ENCODE peak calls at places on chromosomes 3 and 15, in ten cellular contexts. S is HCT116; Y is endothelial cell; M is cardiac muscle cell; N is foreskin fibroblast; Z is upper lobe of right lung; K is GM06990; U is CD8-positive, alpha-beta T cell; R is lung; B is GM13976. G is an unnamed sample.

GRCh38 chr3:118408431-118408830 is 626.2 kb downstream of the IGSF11 start:
- DNase-seq in S (no peak), Y (no peak), M (no peak), N (no peak), Z (no peak), K (no peak), U (no peak), R (no peak), B (no peak), G (no peak)

GRCh38 chr15:88179562-88179961 is 77.0 kb downstream of the NTRK3 start:
- DNase-seq in S (no peak), Y (no peak), M (no peak), N (no peak), Z (no peak), K (peak), U (no peak), R (no peak), B (peak), G (no peak)

GRCh38 chr3:51391075-51391565 is at the start of gene RBM15B:
- DNase-seq in S (peak), Y (peak), M (peak), N (peak), Z (peak), K (peak), U (peak), R (peak), B (peak), G (peak)

GRCh38 chr15:69973102-69973714 is 124.5 kb downstream of the TLE3 start:
- DNase-seq in S (no peak), Y (no peak), M (peak), N (peak), Z (no peak), K (no peak), U (no peak), R (no peak), B (peak), G (peak)

GRCh38 chr3:15892828-15893227 is 95.0 kb upstream of the ANKRD28 start:
- DNase-seq in S (no peak), Y (no peak), M (no peak), N (peak), Z (no peak), K (no peak), U (no peak), R (no peak), B (no peak), G (no peak)

GRCh38 chr15:71148048-71148447 is 32.8 kb downstream of the THSD4 start:
- DNase-seq in S (no peak), Y (no peak), M (no peak), N (no peak), Z (no peak), K (no peak), U (no peak), R (no peak), B (no peak), G (no peak)

GRCh38 chr15:90679959-90680358 is 37.2 kb upstream of the BLM start:
- DNase-seq in S (no peak), Y (no peak), M (peak), N (no peak), Z (no peak), K (no peak), U (no peak), R (no peak), B (no peak), G (no peak)

GRCh38 chr3:135944831-135945230 is 20.7 kb upstream of the PPP2R3A start:
- DNase-seq in S (no peak), Y (no peak), M (no peak), N (no peak), Z (no peak), K (no peak), U (no peak), R (no peak), B (no peak), G (no peak)

GRCh38 chr3:169085827-169086226 is 577.7 kb downstream of the MECOM start:
- DNase-seq in S (no peak), Y (no peak), M (peak), N (peak), Z (no peak), K (no peak), U (no peak), R (no peak), B (no peak), G (no peak)

GRCh38 chr3:117128133-117128532 is 418.6 kb downstream of the TUSC7 start:
- DNase-seq in S (no peak), Y (no peak), M (no peak), N (no peak), Z (no peak), K (no peak), U (no peak), R (no peak), B (no peak), G (no peak)

GRCh38 chr3:37993811-37994638 is 3.4 kb downstream of the VILL start:
- DNase-seq in S (no peak), Y (peak), M (peak), N (peak), Z (peak), K (peak), U (peak), R (peak), B (peak), G (peak)

GRCh38 chr3:72932416-72932815 is 44.6 kb downstream of the GXYLT2 start:
- DNase-seq in S (no peak), Y (no peak), M (no peak), N (no peak), Z (no peak), K (no peak), U (no peak), R (no peak), B (no peak), G (no peak)

GRCh38 chr3:122350814-122351418 is 25.9 kb downstream of the CSTA start:
- DNase-seq in S (no peak), Y (no peak), M (peak), N (peak), Z (no peak), K (no peak), U (no peak), R (no peak), B (no peak), G (no peak)

GRCh38 chr3:79111375-79112052 is 656.3 kb downstream of the ROBO1 start:
- DNase-seq in S (no peak), Y (no peak), M (peak), N (no peak), Z (no peak), K (no peak), U (no peak), R (no peak), B (no peak), G (no peak)

GRCh38 chr3:132380979-132381944 is 36.0 kb upstream of the DNAJC13 start:
- DNase-seq in S (no peak), Y (no peak), M (no peak), N (peak), Z (no peak), K (peak), U (no peak), R (no peak), B (no peak), G (no peak)

GRCh38 chr15:85282504-85283115 is 97.8 kb upstream of the AKAP13 start:
- DNase-seq in S (no peak), Y (no peak), M (peak), N (peak), Z (no peak), K (no peak), U (no peak), R (no peak), B (no peak), G (no peak)

GRCh38 chr3:120795017-120795648 is 52.6 kb downstream of the GTF2E1 start:
- DNase-seq in S (peak), Y (peak), M (peak), N (peak), Z (peak), K (peak), U (peak), R (peak), B (peak), G (peak)

GRCh38 chr3:40055361-40055760 is 246.0 kb downstream of the MYRIP start:
- DNase-seq in S (no peak), Y (no peak), M (no peak), N (peak), Z (no peak), K (no peak), U (no peak), R (no peak), B (no peak), G (no peak)

GRCh38 chr3:40875581-40875980 is 323.7 kb upstream of the CTNNB1 start:
- DNase-seq in S (no peak), Y (no peak), M (no peak), N (no peak), Z (no peak), K (no peak), U (no peak), R (no peak), B (no peak), G (no peak)

GRCh38 chr3:138890555-138891187 is 55.9 kb upstream of the PIK3CB start:
- DNase-seq in S (no peak), Y (no peak), M (no peak), N (no peak), Z (no peak), K (peak), U (no peak), R (no peak), B (peak), G (no peak)

GRCh38 chr15:66642514-66642913 is 59.5 kb upstream of the SMAD6 start:
- DNase-seq in S (no peak), Y (no peak), M (no peak), N (no peak), Z (no peak), K (no peak), U (no peak), R (no peak), B (no peak), G (no peak)

GRCh38 chr3:55609230-55610100 is 122.4 kb upstream of the WNT5A start:
- DNase-seq in S (no peak), Y (no peak), M (no peak), N (no peak), Z (no peak), K (no peak), U (no peak), R (no peak), B (no peak), G (no peak)

GRCh38 chr15:82571722-82572222 is 31.5 kb upstream of the RPS17 start:
- DNase-seq in S (no peak), Y (peak), M (peak), N (peak), Z (peak), K (no peak), U (no peak), R (peak), B (no peak), G (peak)

GRCh38 chr3:39327053-39327745 is 2.3 kb upstream of the CCR8 start:
- DNase-seq in S (no peak), Y (no peak), M (no peak), N (no peak), Z (no peak), K (peak), U (no peak), R (no peak), B (no peak), G (no peak)

GRCh38 chr15:66212471-66212870 is 41.1 kb downstream of the MEGF11 start:
- DNase-seq in S (no peak), Y (no peak), M (no peak), N (no peak), Z (peak), K (no peak), U (no peak), R (no peak), B (no peak), G (no peak)

GRCh38 chr3:35215525-35216500 is 423.5 kb upstream of the ARPP21 start:
- DNase-seq in S (no peak), Y (no peak), M (no peak), N (no peak), Z (no peak), K (no peak), U (no peak), R (no peak), B (no peak), G (no peak)

GRCh38 chr15:39936681-39937080 is 2.8 kb downstream of the EIF2AK4 start:
- DNase-seq in S (no peak), Y (no peak), M (no peak), N (no peak), Z (no peak), K (no peak), U (no peak), R (no peak), B (no peak), G (no peak)

GRCh38 chr15:89307046-89307587 is 27.5 kb downstream of the POLG start:
- DNase-seq in S (no peak), Y (no peak), M (peak), N (peak), Z (no peak), K (no peak), U (no peak), R (no peak), B (no peak), G (no peak)

GRCh38 chr3:41652931-41653330 is 309.0 kb downstream of the ULK4 start:
- DNase-seq in S (no peak), Y (no peak), M (no peak), N (no peak), Z (no peak), K (no peak), U (no peak), R (no peak), B (no peak), G (no peak)

GRCh38 chr15:32942286-32942927 is 224.6 kb downstream of the GREM1 start:
- DNase-seq in S (no peak), Y (no peak), M (no peak), N (no peak), Z (no peak), K (no peak), U (no peak), R (no peak), B (no peak), G (no peak)

GRCh38 chr3:139534444-139534812 is 5.1 kb downstream of the RBP1 start:
- DNase-seq in S (peak), Y (no peak), M (peak), N (peak), Z (no peak), K (no peak), U (no peak), R (no peak), B (no peak), G (no peak)

GRCh38 chr3:14216257-14217048 is 37.8 kb downstream of the LSM3 start:
- DNase-seq in S (no peak), Y (peak), M (peak), N (no peak), Z (no peak), K (peak), U (no peak), R (peak), B (no peak), G (peak)

GRCh38 chr3:132843851-132844565 is 121.8 kb upstream of the NPHP3 start:
- DNase-seq in S (no peak), Y (no peak), M (no peak), N (no peak), Z (no peak), K (no peak), U (no peak), R (no peak), B (no peak), G (no peak)

GRCh38 chr3:58625196-58625595 is 41.4 kb downstream of the FAM3D start:
- DNase-seq in S (no peak), Y (no peak), M (peak), N (no peak), Z (no peak), K (no peak), U (no peak), R (no peak), B (no peak), G (no peak)

GRCh38 chr3:126500016-126500415 is 17.6 kb downstream of the UROC1 start:
- DNase-seq in S (no peak), Y (no peak), M (no peak), N (no peak), Z (no peak), K (no peak), U (no peak), R (no peak), B (no peak), G (no peak)

DNA sequence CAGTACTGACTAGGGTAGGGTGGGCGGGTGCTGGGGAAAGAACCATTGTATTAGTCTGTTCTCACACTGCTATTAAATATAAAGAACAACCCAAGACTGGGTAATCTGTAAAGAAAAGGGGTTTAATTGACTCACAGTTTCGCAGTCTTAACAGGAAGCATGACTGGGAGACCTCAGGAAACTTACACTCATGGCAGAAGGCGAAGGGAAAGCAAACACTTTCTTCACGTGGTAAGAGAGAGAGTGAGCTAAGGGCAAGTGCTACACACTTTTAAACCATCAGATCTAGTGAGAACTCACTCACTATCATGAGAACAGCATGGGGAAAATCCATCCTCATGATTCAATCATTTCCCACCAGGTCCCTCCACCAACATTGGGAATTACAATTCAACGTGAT is 98.0 kb downstream of the OXSM start:
- DNase-seq in S (no peak), Y (no peak), M (no peak), N (no peak), Z (no peak), K (no peak), U (no peak), R (no peak), B (no peak), G (no peak)
- TF ChIP-seq CTCF in S (no peak), Y (no peak), M (no peak), N (no peak), Z (no peak), K (no peak), U (no peak), R (no peak), B (no peak), G (no peak)

GRCh38 chr3:19967208-19967607 is 20.3 kb downstream of the RAB5A start:
- DNase-seq in S (no peak), Y (no peak), M (no peak), N (no peak), Z (no peak), K (no peak), U (no peak), R (no peak), B (no peak), G (no peak)

GRCh38 chr3:19967812-19968211 is 20.9 kb downstream of the RAB5A start:
- DNase-seq in S (no peak), Y (no peak), M (no peak), N (no peak), Z (no peak), K (no peak), U (no peak), R (no peak), B (no peak), G (no peak)

GRCh38 chr3:19959505-19959904 is 12.6 kb downstream of the RAB5A start:
- DNase-seq in S (no peak), Y (no peak), M (no peak), N (no peak), Z (no peak), K (no peak), U (no peak), R (no peak), B (no peak), G (no peak)

GRCh38 chr3:19960670-19961069 is 13.8 kb downstream of the RAB5A start:
- DNase-seq in S (no peak), Y (no peak), M (no peak), N (no peak), Z (no peak), K (no peak), U (no peak), R (no peak), B (no peak), G (no peak)

DNA sequence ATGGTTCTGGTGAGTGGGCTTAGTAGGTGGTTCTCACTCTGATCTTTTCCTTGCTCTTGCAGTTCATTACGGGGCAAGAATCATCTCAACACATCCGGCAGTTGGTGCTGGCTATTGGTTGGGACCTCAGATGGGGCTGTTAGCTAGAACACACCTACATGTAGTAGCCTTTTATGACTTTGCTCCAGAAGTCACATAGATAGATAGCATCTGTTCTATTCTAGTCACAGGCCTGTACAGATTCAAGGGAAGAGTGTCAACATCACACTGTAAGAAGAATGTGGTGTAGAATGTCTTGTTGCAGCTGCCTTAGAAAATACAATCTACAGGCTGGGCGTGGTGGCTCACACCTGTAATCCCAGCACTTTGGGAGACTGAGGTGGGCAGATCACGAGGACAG is 15.1 kb downstream of the RAB5A start:
- DNase-seq in S (no peak), Y (no peak), M (no peak), N (no peak), Z (no peak), K (no peak), U (no peak), R (no peak), B (no peak), G (no peak)
- TF ChIP-seq CTCF in S (no peak), Y (no peak), M (no peak), N (no peak), Z (no peak), K (no peak), U (no peak), R (no peak), B (no peak), G (no peak)

DNA sequence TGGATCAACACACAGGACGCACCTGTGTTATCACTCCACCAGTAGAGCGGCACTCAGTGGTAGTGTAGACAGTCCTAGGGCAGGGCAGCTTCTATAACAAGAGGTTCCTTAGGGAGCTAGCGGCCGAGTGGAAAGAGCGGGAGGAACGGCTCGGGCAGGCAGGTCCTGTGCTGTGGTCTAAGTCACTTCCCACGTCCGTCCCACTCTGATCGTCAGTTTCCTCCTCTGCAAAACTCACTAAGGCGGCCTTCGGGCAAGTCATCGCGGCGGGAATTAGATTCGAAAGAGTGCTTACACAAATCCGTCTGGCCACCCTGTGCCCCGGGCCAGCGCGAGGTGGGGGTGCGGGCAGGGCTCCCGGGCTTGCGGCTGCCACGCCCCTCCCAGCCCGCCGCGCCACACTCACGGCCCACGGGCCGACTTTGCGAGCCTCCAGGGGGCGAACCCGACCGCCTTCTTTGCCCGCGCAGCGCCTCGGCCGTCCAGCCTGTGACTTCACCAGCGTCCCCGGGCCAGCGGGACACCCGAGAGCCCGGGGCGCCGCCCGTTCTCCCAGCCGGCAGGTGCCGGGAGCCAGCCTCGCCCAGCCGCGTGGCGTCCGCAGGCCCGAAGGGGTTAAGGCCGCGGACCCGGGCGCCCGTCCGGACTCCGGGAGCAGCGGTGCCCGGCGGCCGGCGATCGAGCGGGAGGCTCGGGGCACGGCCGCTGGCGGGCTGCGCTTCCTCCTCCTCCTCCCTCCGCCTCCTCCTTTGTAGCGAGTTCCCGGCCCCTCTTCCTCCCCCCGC is 426 bp upstream of the CORO2B start:
- DNase-seq in S (no peak), Y (peak), M (peak), N (peak), Z (peak), K (no peak), U (no peak), R (peak), B (no peak), G (peak)
- TF ChIP-seq CTCF in S (peak), Y (peak), M (peak), N (peak), Z (peak), K (no peak), U (no peak), R (peak), B (no peak), G (no peak)

DNA sequence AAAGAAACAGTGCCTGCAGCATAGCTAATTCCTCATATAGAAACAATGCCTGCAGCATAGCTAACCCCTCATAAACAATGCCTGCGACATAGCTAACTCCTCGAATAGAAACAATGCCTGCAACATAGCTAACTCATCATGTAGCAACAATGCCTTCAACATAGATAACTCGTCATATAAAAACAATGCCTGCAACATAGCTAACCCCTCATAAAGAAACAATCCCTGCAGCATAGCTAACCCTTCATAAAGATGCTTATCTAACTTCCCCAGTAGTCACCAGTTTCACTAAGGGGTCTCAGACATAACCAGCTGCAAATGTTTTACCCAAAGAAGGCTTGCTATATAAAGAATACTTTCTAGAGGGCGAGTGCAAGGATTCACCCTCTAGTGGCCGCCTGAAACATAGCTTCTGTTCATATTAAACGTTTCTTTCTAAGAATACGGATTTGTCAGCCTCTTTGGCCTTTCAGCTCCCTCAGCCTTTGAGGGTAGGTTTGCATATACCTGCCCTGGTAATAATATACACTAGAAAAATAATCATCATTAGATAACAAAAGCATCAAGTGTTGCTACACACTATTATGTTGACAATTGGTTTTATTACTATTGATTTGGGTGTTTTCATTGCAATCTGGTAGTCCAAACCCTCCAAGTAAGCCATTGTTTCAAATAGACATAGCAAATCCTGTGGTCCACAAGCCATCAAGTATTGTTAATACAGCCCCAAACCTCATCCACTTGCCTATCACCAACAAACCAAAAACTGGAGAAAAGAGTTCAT is 44.4 kb upstream of the FAN1 start:
- DNase-seq in S (peak), Y (peak), M (peak), N (peak), Z (no peak), K (no peak), U (no peak), R (no peak), B (peak), G (peak)
- TF ChIP-seq CTCF in S (peak), Y (peak), M (peak), N (peak), Z (peak), K (peak), U (peak), R (no peak), B (peak), G (peak)